ENCODE peak calls at places on chromosomes 7 and 10, in four cellular contexts. F, C, N and D are unnamed samples.

GRCh38 chr10:67669978-67670377 is 26.0 kb downstream of the CTNNA3 start:
- DNase-seq in F (peak; percentile 19), C (no peak), N (no peak), D (no peak)

GRCh38 chr10:100100651-100101525 is 19.2 kb upstream of the CPN1 start:
- DNase-seq in F (no peak), C (no peak), N (no peak), D (no peak)

GRCh38 chr10:6383099-6383812 is 180.5 kb downstream of the PFKFB3 start:
- DNase-seq in F (no peak), C (no peak), N (peak; percentile 30), D (no peak)

GRCh38 chr7:137984181-137985041 is 17.5 kb downstream of the CREB3L2 start:
- DNase-seq in F (no peak), C (no peak), N (no peak), D (no peak)

GRCh38 chr7:116731737-116732335 is 59.8 kb downstream of the MET start:
- DNase-seq in F (no peak), C (no peak), N (no peak), D (no peak)

GRCh38 chr7:85070967-85071628 is 115.8 kb downstream of the SEMA3D start:
- DNase-seq in F (no peak), C (no peak), N (no peak), D (no peak)

GRCh38 chr7:157653827-157654207 is 317.0 kb downstream of the DNAJB6 start:
- DNase-seq in F (no peak), C (no peak), N (no peak), D (no peak)

GRCh38 chr10:5945561-5946418 is 31.6 kb downstream of the IL15RA start:
- DNase-seq in F (no peak), C (no peak), N (peak; percentile 72), D (no peak)

GRCh38 chr7:3673524-3673923 is 372.5 kb downstream of the SDK1 start:
- DNase-seq in F (peak; percentile 69), C (no peak), N (no peak), D (no peak)

GRCh38 chr10:89393898-89394297 is 1.5 kb downstream of the IFIT1 start:
- DNase-seq in F (no peak), C (no peak), N (no peak), D (no peak)

GRCh38 chr7:129144095-129144833 is at the start of gene TSPAN33:
- DNase-seq in F (peak; percentile 92), C (peak; percentile 81), N (peak; percentile 54), D (no peak)

GRCh38 chr7:54944179-54944578 is 74.6 kb upstream of the EGFR start:
- DNase-seq in F (no peak), C (no peak), N (no peak), D (no peak)

GRCh38 chr10:35271086-35271834 is 65.0 kb upstream of the CCNY start:
- DNase-seq in F (peak; percentile 22), C (no peak), N (no peak), D (no peak)

GRCh38 chr10:51425431-51425830 is 274.0 kb downstream of the CSTF2T start:
- DNase-seq in F (no peak), C (no peak), N (no peak), D (no peak)

GRCh38 chr7:81857385-81857784 is 87.5 kb upstream of the HGF start:
- DNase-seq in F (no peak), C (no peak), N (no peak), D (no peak)

GRCh38 chr10:119523916-119524719 is 18.4 kb downstream of the RGS10 start:
- DNase-seq in F (no peak), C (no peak), N (no peak), D (no peak)

GRCh38 chr10:119524720-119525070 is 17.8 kb downstream of the RGS10 start:
- DNase-seq in F (no peak), C (no peak), N (no peak), D (no peak)

GRCh38 chr10:119526606-119527592 is 15.6 kb downstream of the RGS10 start:
- DNase-seq in F (no peak), C (no peak), N (no peak), D (no peak)

GRCh38 chr10:119525116-119525515 is 17.4 kb downstream of the RGS10 start:
- DNase-seq in F (no peak), C (peak; percentile 10), N (no peak), D (no peak)

DNA sequence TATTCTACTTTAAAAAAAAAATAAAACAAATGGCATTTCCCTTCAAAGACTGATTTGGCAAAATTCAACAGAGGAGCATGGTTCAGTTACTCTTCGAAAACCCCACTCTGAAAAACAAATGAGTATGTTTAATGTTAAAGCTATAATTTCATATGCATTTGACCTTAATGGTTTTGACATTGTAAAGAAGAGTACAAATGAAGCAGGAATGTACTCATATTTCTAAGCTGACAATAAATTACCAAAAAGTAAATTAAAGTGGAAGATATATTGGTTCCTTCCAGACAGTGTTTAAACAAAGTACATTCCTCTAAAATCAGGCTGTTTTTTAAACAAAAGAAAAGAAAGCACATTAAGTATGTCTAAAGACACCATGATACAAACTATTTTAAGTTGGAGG is 16.4 kb downstream of the RGS10 start:
- DNase-seq in F (no peak), C (no peak), N (no peak), D (no peak)
- TF ChIP-seq CTCF in F (no peak), C (no peak), N (no peak), D (no peak)

GRCh38 chr10:26478061-26478460 is 39.9 kb downstream of the APBB1IP start:
- DNase-seq in F (no peak), C (no peak), N (no peak), D (no peak)
- H3K36me3 ChIP-seq in F (no peaks in the 10 kb centered on the region), C (no peaks in the 10 kb centered on the region), N (no peaks in the 10 kb centered on the region), D (no peaks in the 10 kb centered on the region)

GRCh38 chr7:130940907-130941306 is 206.9 kb upstream of the KLF14 start:
- DNase-seq in F (no peak), C (no peak), N (no peak), D (no peak)

GRCh38 chr7:130943981-130944380 is 210.0 kb upstream of the KLF14 start:
- DNase-seq in F (no peak), C (no peak), N (no peak), D (no peak)

GRCh38 chr7:130943336-130943901 is 209.4 kb upstream of the KLF14 start:
- DNase-seq in F (no peak), C (no peak), N (no peak), D (no peak)

GRCh38 chr7:130941322-130942210 is 207.6 kb upstream of the KLF14 start:
- DNase-seq in F (no peak), C (peak; percentile 82), N (peak; percentile 62), D (no peak)

DNA sequence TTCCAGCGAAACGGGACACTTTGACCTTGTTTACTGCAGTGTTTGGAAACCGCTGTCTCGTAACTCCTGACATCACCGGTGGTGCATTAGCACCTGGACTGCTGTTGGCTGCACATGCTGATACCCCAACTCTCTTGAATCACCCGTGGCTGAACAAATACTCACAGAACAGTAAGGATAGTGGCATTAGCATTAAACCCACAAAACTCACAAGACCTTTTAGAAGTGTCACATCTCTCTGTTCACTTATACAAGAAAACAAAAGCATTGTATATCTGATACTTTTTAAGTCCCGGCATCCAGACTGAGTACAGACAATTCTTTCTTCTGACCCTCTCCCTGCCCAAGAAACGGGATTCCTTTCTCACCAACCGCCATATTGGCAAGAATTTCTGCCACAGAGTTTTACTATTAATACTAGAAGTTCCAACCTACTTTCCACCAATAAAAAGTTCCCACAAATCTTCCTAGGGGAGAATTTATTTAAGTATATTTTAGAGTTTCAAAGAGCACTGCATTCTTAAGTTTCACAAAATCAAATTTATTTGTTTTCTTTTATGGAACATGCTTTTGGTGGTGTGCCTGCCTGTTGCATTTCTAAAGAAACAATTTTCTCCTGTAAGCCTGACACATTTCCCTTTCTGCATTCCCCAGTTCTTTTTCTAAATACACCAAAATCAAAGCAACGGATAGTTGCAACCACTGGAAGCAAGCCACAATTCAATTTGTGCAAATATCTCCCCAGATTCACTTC is 208.4 kb upstream of the KLF14 start:
- DNase-seq in F (no peak), C (peak; percentile 58), N (peak; percentile 50), D (no peak)
- H3K4me3 ChIP-seq in F (no peak overlapping the region), C (peak overlapping the region; percentile 62), N (peak overlapping the region; percentile 51), D (no peak overlapping the region)

GRCh38 chr7:7799138-7799537 is 80.7 kb upstream of the RPA3 start:
- DNase-seq in F (no peak), C (no peak), N (no peak), D (no peak)

GRCh38 chr7:7795736-7796135 is 77.3 kb upstream of the RPA3 start:
- DNase-seq in F (no peak), C (no peak), N (no peak), D (no peak)

GRCh38 chr7:7802531-7802930 is 84.1 kb upstream of the RPA3 start:
- DNase-seq in F (no peak), C (no peak), N (no peak), D (no peak)

GRCh38 chr7:7795203-7795602 is 76.8 kb upstream of the RPA3 start:
- DNase-seq in F (no peak), C (no peak), N (no peak), D (no peak)

DNA sequence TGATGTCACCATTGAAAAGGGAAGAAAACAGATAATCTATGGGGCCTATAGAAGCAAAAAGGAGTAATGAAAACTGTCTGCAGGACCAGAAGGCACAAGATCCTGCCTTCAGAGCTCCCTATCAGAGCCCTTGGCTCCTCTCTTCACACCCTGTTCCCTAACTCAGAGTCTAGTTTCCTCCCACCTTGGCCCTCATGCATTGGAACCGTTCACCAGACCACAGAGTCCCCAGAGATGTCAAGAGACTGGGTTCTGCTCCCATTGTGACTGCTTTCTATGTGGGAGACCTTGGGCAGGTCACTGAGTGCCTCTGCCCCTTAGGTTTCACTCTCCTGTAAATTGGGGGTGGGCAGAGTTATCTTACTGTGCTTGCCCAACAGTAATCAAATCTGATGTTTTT is 80.1 kb upstream of the RPA3 start:
- DNase-seq in F (no peak), C (no peak), N (no peak), D (no peak)
- TF ChIP-seq CTCF in F (no peak), C (no peak), N (no peak), D (no peak)

DNA sequence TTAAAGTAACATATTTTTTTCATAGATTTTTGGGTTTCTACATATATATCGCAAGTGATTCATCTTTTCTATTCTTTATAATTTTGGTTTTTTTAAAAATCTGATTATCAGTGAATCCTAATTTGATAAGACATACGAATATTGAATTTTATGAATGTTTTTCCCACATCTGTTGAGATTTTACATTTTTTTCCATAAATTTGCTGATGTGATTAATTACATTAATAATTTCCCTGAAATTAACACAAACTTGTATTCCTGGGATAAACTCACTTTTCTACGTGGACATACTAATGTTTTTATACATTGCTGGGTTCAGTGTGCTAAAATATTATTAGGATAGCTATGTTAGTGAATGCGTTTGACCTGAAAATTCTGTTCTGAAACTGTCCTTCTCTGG is 26.1 kb downstream of the DMTF1 start:
- DNase-seq in F (no peak), C (no peak), N (no peak), D (no peak)
- H3K36me3 ChIP-seq in F (peaks cover 82% of the 10 kb centered on the region), C (no peaks in the 10 kb centered on the region), N (no peaks in the 10 kb centered on the region), D (peaks cover 3% of the 10 kb centered on the region)

GRCh38 chr10:29996842-29997123 is 62.6 kb downstream of the JCAD start:
- DNase-seq in F (no peak), C (no peak), N (no peak), D (no peak)

GRCh38 chr10:30002438-30003266 is 56.7 kb downstream of the JCAD start:
- DNase-seq in F (peak; percentile 86), C (peak; percentile 70), N (peak; percentile 72), D (peak; percentile 64)

GRCh38 chr10:30006410-30006809 is 53.0 kb downstream of the JCAD start:
- DNase-seq in F (no peak), C (no peak), N (no peak), D (no peak)

GRCh38 chr10:29998142-29998808 is 61.1 kb downstream of the JCAD start:
- DNase-seq in F (peak; percentile 85), C (peak; percentile 68), N (peak; percentile 71), D (no peak)

GRCh38 chr10:30000802-30001571 is 58.4 kb downstream of the JCAD start:
- DNase-seq in F (no peak), C (no peak), N (peak; percentile 58), D (peak; percentile 49)
- H3K4me3 ChIP-seq in F (no peak overlapping the region), C (no peak overlapping the region), N (no peak overlapping the region), D (no peak overlapping the region)